ENCODE peak calls at places on chromosomes 5 and 9, in four cellular contexts. Z, N, M and J are unnamed samples.

GRCh38 chr5:115267617-115268016 is 4.9 kb upstream of the PGGT1B start:
- DNase-seq in Z (no peak), N (no peak), M (no peak), J (no peak)

GRCh38 chr9:120394058-120394669 is 185.8 kb downstream of the CDK5RAP2 start:
- DNase-seq in Z (no peak), N (no peak), M (no peak), J (no peak)

GRCh38 chr5:170278611-170279500 is 18.7 kb downstream of the LCP2 start:
- DNase-seq in Z (peak), N (peak), M (no peak), J (no peak)

GRCh38 chr9:137580209-137580957 is 1.7 kb upstream of the DPH7 start:
- DNase-seq in Z (no peak), N (no peak), M (no peak), J (no peak)

GRCh38 chr9:101445353-101446029 is 9.9 kb upstream of the ALDOB start:
- DNase-seq in Z (no peak), N (no peak), M (no peak), J (no peak)

GRCh38 chr9:77606526-77606925 is 41.6 kb downstream of the GNA14 start:
- DNase-seq in Z (no peak), N (no peak), M (no peak), J (no peak)

GRCh38 chr9:78230761-78231160 is 5.1 kb upstream of the CEP78 start:
- DNase-seq in Z (no peak), N (no peak), M (no peak), J (no peak)

GRCh38 chr5:135344351-135344750 is 54.7 kb downstream of the MACROH2A1 start:
- DNase-seq in Z (no peak), N (no peak), M (no peak), J (no peak)

GRCh38 chr5:170630711-170631141 is 126.9 kb downstream of the KCNIP1 start:
- DNase-seq in Z (no peak), N (no peak), M (no peak), J (no peak)

GRCh38 chr9:134167530-134167931 is 3.2 kb upstream of the RNU6ATAC start:
- DNase-seq in Z (no peak), N (no peak), M (no peak), J (no peak)

GRCh38 chr5:172429201-172429940 is 25.0 kb downstream of the SH3PXD2B start:
- DNase-seq in Z (no peak), N (no peak), M (no peak), J (no peak)

GRCh38 chr9:112751059-112751795 is 667 bp downstream of the SNX30 start:
- DNase-seq in Z (peak), N (peak), M (peak), J (peak)

GRCh38 chr5:153496835-153497234 is 6.4 kb downstream of the GRIA1 start:
- DNase-seq in Z (peak), N (peak), M (no peak), J (peak)

GRCh38 chr5:151345808-151346478 is 1.4 kb downstream of the SLC36A2 start:
- DNase-seq in Z (no peak), N (no peak), M (no peak), J (no peak)

GRCh38 chr5:15383021-15383420 is 117.0 kb upstream of the FBXL7 start:
- DNase-seq in Z (no peak), N (no peak), M (no peak), J (no peak)

GRCh38 chr9:134606951-134607733 is 34.5 kb upstream of the COL5A1 start:
- DNase-seq in Z (peak), N (no peak), M (no peak), J (peak)

GRCh38 chr5:88734191-88734640 is 148.8 kb downstream of the MEF2C start:
- DNase-seq in Z (peak), N (peak), M (no peak), J (peak)

GRCh38 chr5:53001541-53001940 is 12.4 kb downstream of the ITGA2 start:
- DNase-seq in Z (no peak), N (no peak), M (no peak), J (no peak)

GRCh38 chr9:13755551-13755950 is 476.1 kb upstream of the MPDZ start:
- DNase-seq in Z (no peak), N (no peak), M (no peak), J (no peak)

GRCh38 chr5:1669276-1670155 is 130.1 kb downstream of the MRPL36 start:
- DNase-seq in Z (no peak), N (no peak), M (no peak), J (no peak)

GRCh38 chr9:76526026-76526425 is 67.0 kb downstream of the GCNT1 start:
- DNase-seq in Z (no peak), N (no peak), M (no peak), J (no peak)

GRCh38 chr5:75670571-75670970 is 46.7 kb downstream of the POC5 start:
- DNase-seq in Z (no peak), N (no peak), M (no peak), J (no peak)

GRCh38 chr9:91416086-91416712 is 7.4 kb downstream of the NFIL3 start:
- DNase-seq in Z (no peak), N (no peak), M (no peak), J (no peak)

GRCh38 chr9:125066839-125067619 is 76.3 kb downstream of the SCAI start:
- DNase-seq in Z (no peak), N (no peak), M (no peak), J (no peak)

GRCh38 chr9:122001491-122002201 is 91.5 kb downstream of the TTLL11 start:
- DNase-seq in Z (no peak), N (no peak), M (no peak), J (no peak)

GRCh38 chr5:53311661-53312060 is 168.8 kb upstream of the FST start:
- DNase-seq in Z (no peak), N (no peak), M (no peak), J (no peak)

GRCh38 chr5:53342261-53342660 is 138.2 kb upstream of the FST start:
- DNase-seq in Z (no peak), N (no peak), M (no peak), J (no peak)

GRCh38 chr5:9545959-9546851 is at the start of gene SEMA5A:
- DNase-seq in Z (no peak), N (peak), M (peak), J (peak)

GRCh38 chr5:1883120-1883924 is 597 bp upstream of the IRX4 start:
- DNase-seq in Z (no peak), N (no peak), M (no peak), J (peak)

GRCh38 chr5:61254969-61255555 is 77.0 kb upstream of the ZSWIM6 start:
- DNase-seq in Z (no peak), N (no peak), M (no peak), J (peak)

GRCh38 chr5:140130949-140131733 is 5.4 kb downstream of the IGIP start:
- DNase-seq in Z (no peak), N (no peak), M (no peak), J (no peak)

GRCh38 chr9:114968710-114969109 is 38.3 kb upstream of the TNFSF8 start:
- DNase-seq in Z (no peak), N (no peak), M (no peak), J (no peak)

GRCh38 chr9:33170464-33171156 is 3.5 kb upstream of the B4GALT1 start:
- DNase-seq in Z (peak), N (no peak), M (no peak), J (peak)

GRCh38 chr5:113574417-113574816 is 60.9 kb downstream of the YTHDC2 start:
- DNase-seq in Z (no peak), N (no peak), M (no peak), J (no peak)

GRCh38 chr5:147661576-147661975 is 121.0 kb downstream of the JAKMIP2 start:
- DNase-seq in Z (no peak), N (no peak), M (no peak), J (no peak)

GRCh38 chr5:67998709-67999251 is 216.8 kb upstream of the PIK3R1 start:
- DNase-seq in Z (no peak), N (no peak), M (no peak), J (peak)

DNA sequence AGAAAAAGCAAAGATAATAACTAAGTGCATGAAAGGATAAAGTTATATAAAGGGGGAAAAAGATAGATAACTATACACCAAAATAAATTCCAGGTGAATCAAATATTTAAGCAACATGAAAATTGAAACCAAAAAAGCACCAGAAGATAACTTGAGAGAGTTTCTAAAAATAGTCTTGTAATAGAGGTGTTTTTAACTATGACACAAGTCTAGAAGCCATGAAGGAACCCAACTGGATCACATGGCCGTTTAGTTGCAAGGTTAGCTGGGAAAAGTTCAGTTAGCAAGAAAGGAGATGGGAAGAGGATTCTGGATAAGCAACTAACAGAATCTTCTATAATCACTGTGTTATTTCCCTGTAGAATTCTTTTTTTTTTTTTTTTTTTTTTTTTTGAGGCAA is 9.2 kb upstream of the RASA1 start:
- DNase-seq in Z (no peak), N (peak), M (no peak), J (no peak)
- H2AFZ ChIP-seq in Z (no peak), N (peak), M (no peak), J (no peak)

GRCh38 chr5:149140197-149141002 is 893 bp upstream of the ABLIM3 start:
- DNase-seq in Z (no peak), N (no peak), M (no peak), J (no peak)
- H2AFZ ChIP-seq in Z (no peak), N (peak), M (no peak), J (peak)

DNA sequence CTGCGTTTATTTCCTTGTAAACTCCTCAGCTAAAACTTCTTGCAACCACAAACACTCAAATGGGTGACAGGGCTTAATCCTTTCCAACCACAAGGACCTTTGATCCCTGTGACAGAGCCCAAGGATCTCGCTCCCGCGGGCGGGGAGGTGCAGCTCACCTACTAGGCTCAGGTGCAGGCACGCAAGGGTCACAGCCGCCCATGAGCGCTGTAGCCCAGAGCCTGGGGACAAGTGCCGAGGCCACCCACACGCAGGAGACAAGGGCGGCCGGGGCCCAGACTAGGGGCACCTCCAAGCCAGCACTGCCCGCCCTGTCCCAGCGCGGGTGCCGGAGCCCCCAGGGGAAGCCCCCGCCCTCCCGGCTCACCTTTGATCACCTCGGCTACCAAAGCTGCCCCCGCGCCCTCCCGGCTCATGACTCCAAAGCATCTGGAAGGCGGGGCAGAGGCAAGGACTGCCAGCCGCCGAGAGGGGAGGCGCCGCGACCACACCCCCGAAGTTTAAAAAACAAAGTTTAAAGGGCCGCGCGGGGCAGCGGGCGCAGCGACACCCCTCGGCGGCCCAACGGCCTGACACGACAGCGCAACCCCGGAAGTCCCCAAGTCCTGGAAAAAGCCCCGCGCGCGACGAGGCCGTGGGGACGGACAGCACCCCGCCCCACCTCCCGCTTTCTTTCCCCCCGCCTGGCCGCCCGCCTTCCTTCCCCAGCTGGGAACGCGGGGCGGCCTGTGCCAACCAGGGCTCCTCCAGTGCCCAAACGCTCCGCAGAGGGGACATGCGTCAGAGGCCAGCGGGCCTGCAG is 53.0 kb downstream of the CDC14B start:
- DNase-seq in Z (peak), N (peak), M (peak), J (peak)
- H2AFZ ChIP-seq in Z (peak), N (peak), M (peak), J (peak)

GRCh38 chr5:108748354-108749129 is 845 bp downstream of the FER start:
- DNase-seq in Z (peak), N (peak), M (peak), J (peak)

GRCh38 chr5:108749130-108749861 is 1.6 kb downstream of the FER start:
- DNase-seq in Z (peak), N (peak), M (no peak), J (peak)

GRCh38 chr5:108743344-108743743 is 4.4 kb upstream of the FER start:
- DNase-seq in Z (no peak), N (no peak), M (peak), J (no peak)

GRCh38 chr5:108748010-108748353 is 285 bp downstream of the FER start:
- DNase-seq in Z (no peak), N (peak), M (no peak), J (no peak)

GRCh38 chr5:108747111-108748009 is at the start of gene FER:
- DNase-seq in Z (peak), N (peak), M (no peak), J (no peak)
- H2AFZ ChIP-seq in Z (peak), N (peak), M (peak), J (peak)

DNA sequence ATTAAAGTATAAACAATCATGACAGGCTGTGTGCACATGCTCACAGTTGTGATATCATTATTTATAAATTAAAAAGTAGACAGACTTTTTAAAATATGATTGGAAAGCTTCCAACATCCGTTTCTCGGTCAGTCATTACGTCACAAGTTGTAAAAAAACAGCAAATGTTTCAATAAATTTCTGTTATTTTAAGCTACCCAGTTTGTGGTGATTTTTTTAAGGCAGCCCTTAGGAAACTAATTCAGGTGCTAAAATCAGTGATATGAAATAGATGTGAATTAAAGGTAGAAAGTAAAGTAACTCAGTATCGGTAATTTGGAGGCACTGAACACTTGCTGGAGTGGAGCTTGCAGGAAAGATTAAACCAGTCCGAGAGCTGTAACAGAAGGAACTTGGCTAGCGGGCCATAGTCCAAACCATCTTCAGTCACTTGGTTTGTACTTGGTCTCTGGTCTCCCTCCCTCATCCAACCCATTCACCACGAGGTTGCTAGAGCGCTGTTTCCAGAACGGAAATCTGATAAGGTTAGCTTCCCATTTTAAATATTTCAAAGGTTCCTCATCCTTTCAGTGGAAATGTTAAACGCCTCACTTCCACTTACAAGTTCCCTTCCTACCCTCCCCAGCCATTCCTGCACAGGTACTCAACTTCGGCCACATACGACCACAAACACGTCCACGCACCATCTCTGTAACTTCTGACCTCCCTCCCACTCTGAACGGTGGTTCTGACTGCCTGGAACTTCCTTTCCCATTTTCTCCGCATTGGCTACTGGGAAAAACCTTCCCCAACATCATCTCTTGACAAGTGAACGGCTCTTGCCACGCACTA is 929 bp downstream of the CCNH start:
- DNase-seq in Z (peak), N (peak), M (peak), J (peak)
- H2AFZ ChIP-seq in Z (peak), N (peak), M (peak), J (peak)

GRCh38 chr5:111681791-111682190 is 75.2 kb downstream of the NREP start:
- DNase-seq in Z (no peak), N (no peak), M (no peak), J (no peak)

GRCh38 chr5:111676926-111677415 is 80.0 kb downstream of the NREP start:
- DNase-seq in Z (no peak), N (no peak), M (no peak), J (no peak)

GRCh38 chr5:111681414-111681790 is 75.6 kb downstream of the NREP start:
- DNase-seq in Z (no peak), N (no peak), M (no peak), J (no peak)

GRCh38 chr5:111679611-111680010 is 77.4 kb downstream of the NREP start:
- DNase-seq in Z (no peak), N (no peak), M (no peak), J (no peak)

GRCh38 chr5:111680737-111681413 is 76.1 kb downstream of the NREP start:
- DNase-seq in Z (no peak), N (no peak), M (no peak), J (peak)
- H2AFZ ChIP-seq in Z (no peak), N (no peak), M (peak), J (peak)

DNA sequence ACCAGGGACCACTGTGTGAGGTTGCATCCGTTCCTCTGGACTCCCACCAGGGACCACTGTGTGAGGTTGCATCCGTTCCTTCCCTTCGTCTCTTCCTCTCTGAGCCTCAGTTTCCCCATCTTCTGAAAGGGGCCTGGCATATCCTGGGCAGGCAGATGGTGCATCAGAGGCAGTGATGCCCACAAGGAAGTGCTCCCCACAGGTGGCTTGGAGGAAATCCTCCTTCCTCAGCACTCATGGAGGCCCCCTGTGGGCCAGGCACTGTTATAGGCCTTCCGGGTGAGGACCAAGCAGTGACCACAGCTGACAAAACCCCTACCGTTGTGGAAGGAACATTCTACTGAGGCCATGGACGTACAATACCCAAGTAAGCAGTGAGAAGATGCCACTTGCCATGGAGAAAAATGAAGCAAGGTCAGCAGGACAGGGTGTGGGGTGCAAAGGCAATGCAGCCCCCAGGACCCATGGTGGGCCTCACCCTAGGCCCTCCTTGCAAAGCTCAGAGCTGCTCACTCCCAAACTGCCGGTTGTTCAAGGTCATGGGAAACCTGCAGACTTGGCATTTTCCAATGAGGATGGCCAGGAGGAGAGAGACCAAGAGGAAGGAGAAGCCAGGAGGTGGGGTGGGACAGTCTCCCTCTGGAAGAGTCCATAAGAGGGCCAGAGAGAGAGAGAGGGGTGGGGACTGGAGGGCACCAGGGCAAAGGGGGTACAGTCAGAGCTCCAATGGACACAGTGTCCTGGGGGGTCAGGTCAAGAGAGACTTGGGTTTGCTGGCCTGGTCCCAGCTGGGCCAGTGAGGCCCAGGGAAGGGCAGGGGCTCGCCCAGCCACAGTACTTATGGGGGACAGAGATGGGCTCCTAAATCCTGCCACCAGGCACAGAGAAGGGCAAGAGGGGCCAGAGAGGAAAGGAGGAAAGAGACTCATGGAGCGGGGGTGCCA is 51.1 kb downstream of the C9orf50 start:
- DNase-seq in Z (peak), N (no peak), M (no peak), J (peak)
- H2AFZ ChIP-seq in Z (no peak), N (no peak), M (peak), J (peak)